ENCODE peak calls at places on chromosomes 5 and 9, in four cellular contexts. R is T-helper 2 cell, W is iris pigment epithelial cell, T is PC-9. B is an unnamed sample.

GRCh38 chr9:112872019-112872418 is 18.7 kb downstream of the SLC46A2 start:
- DNase-seq in R (no peak), W (no peak), T (no peak), B (no peak)

GRCh38 chr5:72114629-72115028 is 7.4 kb downstream of the MAP1B start:
- DNase-seq in R (no peak), W (no peak), T (no peak), B (no peak)

GRCh38 chr5:149358294-149358651 is 427 bp downstream of the PCYOX1L start:
- DNase-seq in R (peak), W (peak), T (peak), B (peak)

GRCh38 chr5:40480392-40480791 is 199.3 kb upstream of the PTGER4 start:
- DNase-seq in R (peak), W (no peak), T (no peak), B (no peak)

GRCh38 chr5:149256451-149256850 is 15.2 kb upstream of the AFAP1L1 start:
- DNase-seq in R (no peak), W (peak), T (no peak), B (peak)

GRCh38 chr5:57063773-57064172 is 110.1 kb upstream of the GPBP1 start:
- DNase-seq in R (no peak), W (no peak), T (no peak), B (no peak)

GRCh38 chr9:131483319-131484050 is 19.2 kb upstream of the POMT1 start:
- DNase-seq in R (no peak), W (no peak), T (no peak), B (no peak)

GRCh38 chr5:177362871-177363507 is 5.3 kb downstream of the RGS14 start:
- DNase-seq in R (peak), W (no peak), T (peak), B (no peak)

GRCh38 chr9:16626577-16627130 is 243.8 kb downstream of the BNC2 start:
- DNase-seq in R (no peak), W (peak), T (peak), B (peak)

GRCh38 chr9:20623021-20623747 is 885 bp upstream of the MLLT3 start:
- DNase-seq in R (peak), W (peak), T (no peak), B (no peak)

GRCh38 chr5:128920345-128921215 is 44.7 kb upstream of the SLC27A6 start:
- DNase-seq in R (no peak), W (peak), T (no peak), B (no peak)

GRCh38 chr5:61790007-61790406 is 457.9 kb downstream of the ZSWIM6 start:
- DNase-seq in R (no peak), W (no peak), T (no peak), B (no peak)

B was measured in SJSA1.